ENCODE peak calls at places on chromosome 15, in four cellular contexts. One of them, this sample, is unnamed. For H3K9me3, the result is how much of the 10 kb centered on the place peaks cover.

GRCh38 chr15:51054535-51054934 is 40.2 kb downstream of the TNFAIP8L3 start:
- DNase-seq in right lobe of liver: no peak
- DNase-seq in hepatocyte: no peak
- DNase-seq in breast epithelium: no peak
- DNase-seq in this sample: no peak

GRCh38 chr15:63870403-63871209 is 36.9 kb upstream of the HERC1 start:
- DNase-seq in right lobe of liver: no peak
- DNase-seq in hepatocyte: peak
- DNase-seq in breast epithelium: no peak
- DNase-seq in this sample: no peak

GRCh38 chr15:53716909-53717878 is 42.3 kb downstream of the WDR72 start:
- DNase-seq in right lobe of liver: no peak
- DNase-seq in hepatocyte: peak
- DNase-seq in breast epithelium: no peak
- DNase-seq in this sample: no peak

GRCh38 chr15:36793205-36793604 is 213.8 kb downstream of the CDIN1 start:
- DNase-seq in right lobe of liver: no peak
- DNase-seq in hepatocyte: no peak
- DNase-seq in breast epithelium: no peak
- DNase-seq in this sample: no peak

GRCh38 chr15:60718661-60719069 is 239.7 kb upstream of the ICE2 start:
- DNase-seq in right lobe of liver: no peak
- DNase-seq in hepatocyte: no peak
- DNase-seq in breast epithelium: no peak
- DNase-seq in this sample: no peak

GRCh38 chr15:22265056-22265945 is 185.0 kb downstream of the OR4M2 start:
- DNase-seq in right lobe of liver: no peak
- DNase-seq in hepatocyte: no peak
- DNase-seq in breast epithelium: no peak
- DNase-seq in this sample: no peak

GRCh38 chr15:29043731-29044485 is 158.1 kb downstream of the APBA2 start:
- DNase-seq in right lobe of liver: no peak
- DNase-seq in hepatocyte: no peak
- DNase-seq in breast epithelium: no peak
- DNase-seq in this sample: no peak

GRCh38 chr15:90402230-90402629 is 14.2 kb downstream of the IQGAP1 start:
- DNase-seq in right lobe of liver: no peak
- DNase-seq in hepatocyte: peak
- DNase-seq in breast epithelium: peak
- DNase-seq in this sample: no peak

GRCh38 chr15:44188810-44189209 is 6.3 kb downstream of the FRMD5 start:
- DNase-seq in right lobe of liver: no peak
- DNase-seq in hepatocyte: no peak
- DNase-seq in breast epithelium: no peak
- DNase-seq in this sample: no peak

GRCh38 chr15:70358871-70359647 is 261.3 kb upstream of the TLE3 start:
- DNase-seq in right lobe of liver: no peak
- DNase-seq in hepatocyte: no peak
- DNase-seq in breast epithelium: peak
- DNase-seq in this sample: peak

GRCh38 chr15:59170295-59170881 is 36.3 kb upstream of the LDHAL6B start:
- DNase-seq in right lobe of liver: peak
- DNase-seq in hepatocyte: peak
- DNase-seq in breast epithelium: peak
- DNase-seq in this sample: peak

GRCh38 chr15:75620043-75620775 is 5.3 kb downstream of the SNUPN start:
- DNase-seq in right lobe of liver: no peak
- DNase-seq in hepatocyte: peak
- DNase-seq in breast epithelium: no peak
- DNase-seq in this sample: no peak

GRCh38 chr15:42082832-42083604 is 11.3 kb downstream of the PLA2G4D start:
- DNase-seq in right lobe of liver: no peak
- DNase-seq in hepatocyte: no peak
- DNase-seq in breast epithelium: no peak
- DNase-seq in this sample: peak

GRCh38 chr15:93362821-93363220 is 273.8 kb upstream of the RGMA start:
- DNase-seq in right lobe of liver: no peak
- DNase-seq in hepatocyte: peak
- DNase-seq in breast epithelium: no peak
- DNase-seq in this sample: no peak

GRCh38 chr15:73388256-73388781 is 19.6 kb upstream of the HCN4 start:
- DNase-seq in right lobe of liver: no peak
- DNase-seq in hepatocyte: peak
- DNase-seq in breast epithelium: no peak
- DNase-seq in this sample: no peak

GRCh38 chr15:62287066-62287857 is 122.2 kb upstream of the C2CD4B start:
- DNase-seq in right lobe of liver: no peak
- DNase-seq in hepatocyte: no peak
- DNase-seq in breast epithelium: no peak
- DNase-seq in this sample: no peak

GRCh38 chr15:33215941-33216872 is 21.7 kb upstream of the FMN1 start:
- DNase-seq in right lobe of liver: no peak
- DNase-seq in hepatocyte: peak
- DNase-seq in breast epithelium: no peak
- DNase-seq in this sample: no peak

GRCh38 chr15:43293402-43293801 is 26.7 kb upstream of the TGM5 start:
- DNase-seq in right lobe of liver: no peak
- DNase-seq in hepatocyte: peak
- DNase-seq in breast epithelium: no peak
- DNase-seq in this sample: no peak

GRCh38 chr15:59879506-59879905 is 124.6 kb upstream of the FOXB1 start:
- DNase-seq in right lobe of liver: no peak
- DNase-seq in hepatocyte: no peak
- DNase-seq in breast epithelium: no peak
- DNase-seq in this sample: no peak

GRCh38 chr15:63815796-63816533 is 17.8 kb downstream of the HERC1 start:
- DNase-seq in right lobe of liver: no peak
- DNase-seq in hepatocyte: no peak
- DNase-seq in breast epithelium: no peak
- DNase-seq in this sample: no peak

GRCh38 chr15:75067123-75067854 is 43.9 kb downstream of the PPCDC start:
- DNase-seq in right lobe of liver: no peak
- DNase-seq in hepatocyte: no peak
- DNase-seq in breast epithelium: no peak
- DNase-seq in this sample: no peak

GRCh38 chr15:27454281-27455060 is 483.5 kb downstream of the GABRG3 start:
- DNase-seq in right lobe of liver: no peak
- DNase-seq in hepatocyte: peak
- DNase-seq in breast epithelium: no peak
- DNase-seq in this sample: no peak

GRCh38 chr15:89377842-89378698 is 43.4 kb upstream of the POLG start:
- DNase-seq in right lobe of liver: no peak
- DNase-seq in hepatocyte: peak
- DNase-seq in breast epithelium: peak
- DNase-seq in this sample: no peak

GRCh38 chr15:77354064-77354463 is 65.8 kb downstream of the PEAK1 start:
- DNase-seq in right lobe of liver: no peak
- DNase-seq in hepatocyte: no peak
- DNase-seq in breast epithelium: no peak
- DNase-seq in this sample: no peak

DNA sequence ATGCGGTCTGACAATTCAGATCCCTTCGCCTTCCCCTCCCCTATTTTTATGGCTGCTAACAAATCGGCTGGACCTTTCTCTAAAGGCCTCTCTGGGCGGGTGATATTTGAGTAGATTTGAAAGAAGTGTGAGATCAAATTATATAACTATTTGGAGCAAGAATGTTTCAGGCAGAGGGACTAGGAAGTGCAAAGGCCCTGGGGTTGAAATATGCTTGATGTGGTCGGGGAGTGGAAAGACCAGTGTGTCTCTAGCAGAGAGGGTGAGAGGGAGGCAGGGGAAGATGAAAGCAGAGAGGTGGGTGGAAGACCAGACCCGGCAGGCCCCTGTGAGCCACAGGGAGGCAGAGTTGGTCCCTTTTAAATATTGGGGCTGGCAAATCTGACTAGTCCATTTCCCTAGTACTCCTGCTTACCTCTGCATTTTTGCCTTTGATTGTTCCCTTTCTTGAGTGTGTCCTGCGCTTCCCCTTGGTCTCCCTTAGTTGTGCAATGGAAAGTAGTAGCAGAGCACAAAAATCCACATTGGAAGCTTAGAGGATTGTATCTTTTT is 32.3 kb downstream of the SLCO3A1 start:
- DNase-seq in right lobe of liver: no peak
- DNase-seq in hepatocyte: no peak
- DNase-seq in breast epithelium: no peak
- DNase-seq in this sample: no peak
- TF ChIP-seq CTCF in right lobe of liver: peak
- TF ChIP-seq CTCF in hepatocyte: no peak
- TF ChIP-seq CTCF in breast epithelium: no peak
- TF ChIP-seq CTCF in this sample: no peak

DNA sequence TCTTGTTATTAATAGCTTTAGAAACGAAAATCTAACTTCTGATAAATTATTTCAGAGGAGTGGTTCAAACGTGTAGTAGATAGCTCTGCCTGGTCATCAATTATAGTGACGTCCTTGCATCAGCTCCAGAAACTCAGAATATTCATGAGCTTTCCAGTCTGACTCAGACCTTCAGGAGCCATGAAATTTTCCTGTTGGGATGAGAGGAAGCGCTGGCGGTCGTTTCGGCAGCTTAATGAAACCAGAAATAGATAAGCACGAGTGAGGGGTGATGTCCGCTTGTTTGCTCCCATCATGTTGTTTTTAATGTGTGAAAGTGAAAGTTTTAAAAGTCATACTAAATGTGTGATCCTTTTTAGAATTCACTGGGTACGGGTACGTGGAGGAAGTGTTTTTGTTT is 141.1 kb downstream of the PGPEP1L start:
- DNase-seq in right lobe of liver: no peak
- DNase-seq in hepatocyte: no peak
- DNase-seq in breast epithelium: no peak
- DNase-seq in this sample: no peak
- H3K4me3 ChIP-seq in right lobe of liver: peak
- H3K4me3 ChIP-seq in hepatocyte: no peak
- H3K4me3 ChIP-seq in breast epithelium: peak
- H3K4me3 ChIP-seq in this sample: peak

GRCh38 chr15:47565986-47566385 is 151.3 kb upstream of the SEMA6D start:
- DNase-seq in right lobe of liver: no peak
- DNase-seq in hepatocyte: no peak
- DNase-seq in breast epithelium: no peak
- DNase-seq in this sample: no peak

GRCh38 chr15:47566610-47567009 is 150.7 kb upstream of the SEMA6D start:
- DNase-seq in right lobe of liver: no peak
- DNase-seq in hepatocyte: no peak
- DNase-seq in breast epithelium: no peak
- DNase-seq in this sample: no peak

GRCh38 chr15:47570044-47570443 is 147.3 kb upstream of the SEMA6D start:
- DNase-seq in right lobe of liver: no peak
- DNase-seq in hepatocyte: no peak
- DNase-seq in breast epithelium: no peak
- DNase-seq in this sample: no peak

GRCh38 chr15:47570451-47570850 is 146.9 kb upstream of the SEMA6D start:
- DNase-seq in right lobe of liver: no peak
- DNase-seq in hepatocyte: no peak
- DNase-seq in breast epithelium: no peak
- DNase-seq in this sample: no peak

GRCh38 chr15:47568030-47568429 is 149.3 kb upstream of the SEMA6D start:
- DNase-seq in right lobe of liver: no peak
- DNase-seq in hepatocyte: no peak
- DNase-seq in breast epithelium: no peak
- DNase-seq in this sample: no peak
- H3K9me3 ChIP-seq in right lobe of liver: under half
- H3K9me3 ChIP-seq in hepatocyte: under half
- H3K9me3 ChIP-seq in breast epithelium: under half
- H3K9me3 ChIP-seq in this sample: under half

DNA sequence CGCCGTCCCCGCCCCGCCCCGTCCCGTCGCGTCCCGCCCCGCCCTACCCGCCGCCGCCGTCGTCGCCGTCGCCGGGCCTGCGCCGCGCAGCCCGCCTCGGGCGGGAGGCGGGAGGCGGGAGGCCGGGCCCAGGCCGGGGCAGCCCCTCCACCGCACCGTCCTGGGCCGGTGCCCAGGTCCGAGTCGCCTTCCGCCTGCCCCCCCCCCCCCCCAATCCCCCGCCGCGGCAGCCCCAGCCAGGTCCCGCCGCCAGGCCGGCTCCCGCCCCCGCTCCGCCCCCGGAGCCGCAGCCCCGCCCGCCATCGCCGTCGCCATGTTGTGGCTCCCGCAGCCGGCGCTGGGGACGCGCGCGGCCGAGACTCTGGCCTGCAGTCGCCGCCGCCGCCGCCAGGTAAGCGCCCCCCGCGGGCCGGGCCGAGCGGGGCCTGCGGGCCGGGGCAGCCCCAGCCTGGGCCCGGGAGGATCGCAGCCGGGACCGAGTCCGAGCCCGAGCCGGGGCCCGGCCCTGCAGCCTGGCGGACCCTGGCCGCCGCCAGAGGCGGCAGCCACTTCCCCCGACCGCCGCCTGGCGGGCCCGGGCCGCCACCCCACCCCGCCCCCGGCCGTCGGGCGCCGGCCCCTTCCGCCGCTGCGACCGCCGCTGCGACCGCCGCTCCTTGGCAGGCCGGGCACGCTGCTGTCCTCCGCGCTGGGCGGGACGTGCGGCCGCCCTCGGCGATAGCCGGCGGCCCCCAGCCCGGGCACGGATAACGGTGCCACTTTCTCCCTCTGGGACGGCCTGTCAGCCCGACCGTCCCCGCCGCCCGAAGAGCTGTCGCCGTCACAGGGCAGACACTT is at the start of gene ZNF592:
- DNase-seq in right lobe of liver: peak
- DNase-seq in hepatocyte: peak
- DNase-seq in breast epithelium: peak
- DNase-seq in this sample: peak
- TF ChIP-seq CTCF in right lobe of liver: no peak
- TF ChIP-seq CTCF in hepatocyte: no peak
- TF ChIP-seq CTCF in breast epithelium: peak
- TF ChIP-seq CTCF in this sample: peak

This sample was measured in ascending aorta.